ENCODE peak calls at places on chromosomes 6 and 20, in five cellular contexts. H is neuronal stem cell, F is IMR-90, T is H9, D is mesendoderm. C is an unnamed sample.

GRCh38 chr6:6806793-6807518 is 218.4 kb downstream of the LY86 start:
- DNase-seq in T (no peak), H (no peak), F (no peak), D (no peak), C (no peak)

GRCh38 chr6:111591370-111591900 is 14.2 kb downstream of the TRAF3IP2 start:
- DNase-seq in H (no peak), T (no peak), D (no peak), F (peak; percentile 100), C (peak; percentile 99)

GRCh38 chr6:85062884-85063283 is 298.5 kb upstream of the TBX18 start:
- DNase-seq in T (no peak), F (no peak), D (no peak), H (no peak), C (no peak)

GRCh38 chr6:43490523-43490939 is 13.2 kb downstream of the TJAP1 start:
- DNase-seq in D (no peak), F (no peak), T (no peak), H (no peak), C (no peak)

GRCh38 chr6:17962436-17963031 is 24.9 kb downstream of the KIF13A start:
- DNase-seq in T (no peak), H (no peak), F (peak; percentile 96), D (no peak), C (peak; percentile 100)

GRCh38 chr6:78629154-78629721 is 238.1 kb upstream of the IRAK1BP1 start:
- DNase-seq in H (no peak), F (peak; percentile 14), T (peak; percentile 55), D (peak; percentile 33), C (peak; percentile 9)

GRCh38 chr6:167798453-167798852 is 28.3 kb upstream of the AFDN start:
- DNase-seq in H (no peak), F (no peak), D (peak; percentile 57), T (no peak), C (no peak)

GRCh38 chr20:38805958-38806854 is 709 bp downstream of the PPP1R16B start:
- DNase-seq in T (no peak), D (peak; percentile 45), F (no peak), H (no peak), C (no peak)

GRCh38 chr6:5394280-5394679 is 133.0 kb downstream of the FARS2 start:
- DNase-seq in D (no peak), F (no peak), H (no peak), T (no peak), C (no peak)

GRCh38 chr6:47343631-47344421 is 34.1 kb upstream of the TNFRSF21 start:
- DNase-seq in T (no peak), F (no peak), H (no peak), D (no peak), C (no peak)

GRCh38 chr6:56424068-56424467 is 176.7 kb upstream of the COL21A1 start:
- DNase-seq in H (no peak), D (no peak), T (no peak), F (no peak), C (no peak)

GRCh38 chr6:125888989-125889656 is 67.4 kb upstream of the HINT3 start:
- DNase-seq in T (peak; percentile 51), F (peak; percentile 40), H (peak; percentile 39), D (peak; percentile 78), C (peak; percentile 43)

GRCh38 chr20:24157213-24157612 is 168.6 kb upstream of the GGTLC1 start:
- DNase-seq in T (no peak), H (no peak), F (no peak), D (no peak), C (no peak)

GRCh38 chr20:45258669-45259068 is 4.3 kb upstream of the SLPI start:
- DNase-seq in F (no peak), T (no peak), H (peak; percentile 36), D (no peak), C (no peak)

GRCh38 chr6:14665827-14666724 is 548.5 kb downstream of the CD83 start:
- DNase-seq in D (no peak), H (no peak), T (no peak), F (peak; percentile 100), C (peak; percentile 99)

GRCh38 chr6:3023663-3024483 is 24.2 kb downstream of the NQO2 start:
- DNase-seq in H (no peak), T (peak; percentile 89), F (peak; percentile 86), D (peak; percentile 92), C (peak; percentile 90)
- H3K4ac ChIP-seq in H (no peak overlapping the region), T (no peak overlapping the region), F (peak overlapping the region; percentile 99), D (no peak overlapping the region), C (peak overlapping the region; percentile 89)

DNA sequence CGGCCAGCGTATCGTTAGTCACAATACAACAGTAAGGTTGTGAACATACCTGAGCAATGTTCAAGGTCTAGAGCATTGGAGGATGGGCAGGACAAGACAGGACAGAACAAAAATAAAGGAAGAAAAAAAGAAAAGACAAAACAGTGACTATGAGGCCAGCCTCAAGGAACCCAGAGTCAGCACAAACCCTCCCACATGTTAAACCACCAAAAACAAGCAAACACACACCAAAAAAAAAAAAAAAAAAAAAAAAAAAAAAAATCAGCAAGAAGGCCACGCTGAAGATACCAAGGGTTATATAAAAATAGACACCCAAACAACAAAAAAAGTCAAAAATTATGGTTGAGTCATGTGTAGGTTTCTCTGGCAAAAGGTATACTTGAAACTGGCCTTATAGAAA is 12.8 kb downstream of the MED23 start:
- DNase-seq in F (no peak), T (no peak), H (no peak), D (no peak), C (no peak)
- H3K4ac ChIP-seq in F (no peak overlapping the region), T (no peak overlapping the region), H (no peak overlapping the region), D (no peak overlapping the region), C (no peak overlapping the region)

DNA sequence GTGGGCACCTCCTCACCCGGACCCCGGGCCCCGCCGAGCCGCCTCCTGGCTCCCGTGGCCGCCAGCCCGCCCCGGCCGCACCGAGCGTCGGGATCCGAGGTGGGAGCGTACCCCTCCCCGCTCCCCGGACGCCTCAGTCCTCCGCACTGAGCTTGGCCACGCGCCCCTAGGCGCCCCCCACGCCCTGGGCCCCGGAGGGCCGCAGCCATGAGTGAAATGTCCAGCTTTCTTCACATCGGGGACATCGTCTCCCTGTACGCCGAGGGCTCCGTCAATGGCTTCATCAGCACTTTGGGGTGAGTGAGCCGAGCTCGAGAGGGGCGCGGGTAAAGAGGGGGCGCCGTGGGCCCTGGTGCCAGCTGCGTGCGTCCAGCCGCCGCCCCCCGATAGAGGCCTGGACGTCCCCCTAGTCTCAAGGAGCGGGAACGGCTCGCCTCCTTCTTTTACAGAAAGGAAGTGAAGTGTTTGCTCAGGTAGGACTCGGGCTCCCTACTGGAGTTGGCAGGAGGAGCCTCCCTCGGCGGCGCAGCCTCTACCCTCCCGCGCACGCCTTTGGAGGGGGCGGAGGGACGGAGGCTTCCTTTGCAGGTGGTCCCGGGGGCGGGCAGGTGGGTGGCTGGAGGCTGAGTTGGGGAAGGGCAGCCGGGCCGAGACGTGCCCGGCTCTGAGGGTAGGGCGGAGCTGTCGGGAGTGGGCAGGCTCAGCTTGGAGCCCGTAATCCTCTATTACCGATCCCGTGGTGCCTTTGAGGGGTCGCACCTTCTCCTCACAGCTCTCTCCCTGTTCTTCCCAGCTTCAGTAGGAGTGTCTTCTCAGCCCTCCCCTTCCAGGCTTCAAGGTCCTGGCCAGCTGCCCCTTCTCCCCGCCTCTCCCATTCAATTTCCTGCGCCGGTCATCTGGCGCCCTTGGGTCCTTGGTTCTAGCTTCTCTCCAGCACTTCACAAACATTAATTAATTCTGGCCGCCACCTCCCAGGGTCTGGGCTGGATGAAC is 570 bp downstream of the ITPR3 start:
- DNase-seq in F (no peak), D (peak; percentile 73), H (no peak), T (peak; percentile 58), C (peak; percentile 28)
- H3K4ac ChIP-seq in F (peak overlapping the region; percentile 29), D (peak overlapping the region; percentile 75), H (no peak overlapping the region), T (no peak overlapping the region), C (peak overlapping the region; percentile 74)

GRCh38 chr6:10415593-10416480 is 963 bp upstream of the TFAP2A start:
- DNase-seq in T (no peak), F (no peak), D (no peak), H (no peak), C (no peak)
- H3K4ac ChIP-seq in T (no peak overlapping the region), F (no peak overlapping the region), D (no peak overlapping the region), H (no peak overlapping the region), C (no peak overlapping the region)

GRCh38 chr6:170249817-170250216 is 41.1 kb downstream of the DLL1 start:
- DNase-seq in T (no peak), D (no peak), H (no peak), F (no peak), C (no peak)
- H3K4ac ChIP-seq in T (no peak overlapping the region), D (no peak overlapping the region), H (no peak overlapping the region), F (no peak overlapping the region), C (no peak overlapping the region)

GRCh38 chr20:58205850-58206249 is 22.6 kb downstream of the ANKRD60 start:
- DNase-seq in F (no peak), T (no peak), H (no peak), D (no peak), C (no peak)
- H3K4ac ChIP-seq in F (no peak overlapping the region), T (no peak overlapping the region), H (no peak overlapping the region), D (no peak overlapping the region), C (no peak overlapping the region)

GRCh38 chr6:52326540-52327364 is 35.2 kb upstream of the PAQR8 start:
- DNase-seq in D (no peak), F (no peak), H (no peak), T (no peak), C (no peak)
- H3K4ac ChIP-seq in D (no peak overlapping the region), F (no peak overlapping the region), H (no peak overlapping the region), T (no peak overlapping the region), C (no peak overlapping the region)

GRCh38 chr6:33392979-33393378 is 1.4 kb downstream of the KIFC1 start:
- DNase-seq in T (no peak), H (no peak), D (no peak), F (no peak), C (peak; percentile 20)
- H3K4ac ChIP-seq in T (no peak overlapping the region), H (no peak overlapping the region), D (no peak overlapping the region), F (peak overlapping the region; percentile 3), C (no peak overlapping the region)

GRCh38 chr6:169005141-169005540 is 248.5 kb downstream of the THBS2 start:
- DNase-seq in F (no peak), T (no peak), H (no peak), D (no peak), C (no peak)
- H3K4ac ChIP-seq in F (no peak overlapping the region), T (no peak overlapping the region), H (no peak overlapping the region), D (no peak overlapping the region), C (no peak overlapping the region)